ENCODE peak calls at places on chromosomes 16 and 17, in ten cellular contexts. M is esophagus squamous epithelium, T is AG09309, B is cardiac muscle cell, A is GM23338, P is AG04449, R is left ventricle myocardium inferior, G is BJ, L is thoracic aorta, Y is lower lobe of right lung. D is an unnamed sample.

GRCh38 chr17:39270923-39271322 is 45.2 kb upstream of the STAC2 start:
- DNase-seq in M (no peak), T (peak), B (no peak), A (peak), P (peak), R (no peak), G (peak), L (no peak), Y (no peak), D (no peak)

GRCh38 chr16:70737377-70738082 is 51.7 kb upstream of the MTSS2 start:
- DNase-seq in M (no peak), T (peak), B (peak), A (no peak), P (peak), R (peak), G (peak), L (no peak), Y (peak), D (no peak)

GRCh38 chr16:12356622-12357365 is 380.3 kb downstream of the SNX29 start:
- DNase-seq in M (no peak), T (no peak), B (no peak), A (peak), P (no peak), R (no peak), G (no peak), L (no peak), Y (no peak), D (no peak)

GRCh38 chr17:34579979-34580684 is 750 bp downstream of the TMEM132E start:
- DNase-seq in M (no peak), T (no peak), B (peak), A (peak), P (no peak), R (peak), G (no peak), L (no peak), Y (no peak), D (no peak)

GRCh38 chr17:15946611-15947120 is 1.7 kb downstream of the ADORA2B start:
- DNase-seq in M (no peak), T (no peak), B (no peak), A (no peak), P (no peak), R (no peak), G (no peak), L (no peak), Y (no peak), D (no peak)

GRCh38 chr17:57033296-57033695 is 51.8 kb upstream of the AKAP1 start:
- DNase-seq in M (no peak), T (no peak), B (peak), A (no peak), P (no peak), R (no peak), G (no peak), L (peak), Y (no peak), D (no peak)

GRCh38 chr16:88820335-88821025 is 8.8 kb upstream of the APRT start:
- DNase-seq in M (no peak), T (no peak), B (no peak), A (no peak), P (no peak), R (no peak), G (no peak), L (no peak), Y (no peak), D (no peak)

GRCh38 chr17:31581022-31581483 is 189.6 kb downstream of the RAB11FIP4 start:
- DNase-seq in M (no peak), T (no peak), B (no peak), A (no peak), P (no peak), R (peak), G (no peak), L (peak), Y (peak), D (no peak)

GRCh38 chr16:71711789-71712188 is 12.7 kb downstream of the PHLPP2 start:
- DNase-seq in M (no peak), T (no peak), B (no peak), A (peak), P (no peak), R (no peak), G (no peak), L (no peak), Y (no peak), D (no peak)

GRCh38 chr17:17075037-17075755 is 32.9 kb downstream of the MPRIP start:
- DNase-seq in M (no peak), T (peak), B (peak), A (no peak), P (no peak), R (peak), G (peak), L (no peak), Y (peak), D (no peak)

GRCh38 chr17:62816282-62816839 is 8.2 kb upstream of the MARCHF10 start:
- DNase-seq in M (no peak), T (no peak), B (no peak), A (no peak), P (no peak), R (no peak), G (no peak), L (no peak), Y (no peak), D (no peak)

GRCh38 chr16:27736431-27736830 is 186.5 kb downstream of the KATNIP start:
- DNase-seq in M (no peak), T (no peak), B (no peak), A (no peak), P (no peak), R (no peak), G (no peak), L (no peak), Y (no peak), D (no peak)

GRCh38 chr17:42283241-42284019 is 4.9 kb upstream of the STAT5A start:
- DNase-seq in M (no peak), T (no peak), B (no peak), A (no peak), P (no peak), R (no peak), G (no peak), L (no peak), Y (no peak), D (no peak)

GRCh38 chr16:69937465-69937951 is 13.6 kb upstream of the CLEC18A start:
- DNase-seq in M (no peak), T (no peak), B (no peak), A (peak), P (no peak), R (no peak), G (no peak), L (no peak), Y (peak), D (no peak)

GRCh38 chr17:38918916-38919315 is 6.5 kb upstream of the LASP1NB start:
- DNase-seq in M (no peak), T (no peak), B (no peak), A (no peak), P (no peak), R (no peak), G (no peak), L (no peak), Y (no peak), D (no peak)

GRCh38 chr16:59060212-59060611 is 326.1 kb upstream of the GOT2 start:
- DNase-seq in M (no peak), T (no peak), B (no peak), A (no peak), P (peak), R (no peak), G (peak), L (no peak), Y (no peak), D (peak)

GRCh38 chr17:73317554-73318426 is 6.0 kb upstream of the CDC42EP4 start:
- DNase-seq in M (no peak), T (no peak), B (no peak), A (no peak), P (no peak), R (no peak), G (no peak), L (no peak), Y (no peak), D (no peak)

GRCh38 chr16:66696669-66697630 is at the start of gene CMTM4:
- DNase-seq in M (no peak), T (peak), B (peak), A (peak), P (no peak), R (peak), G (peak), L (peak), Y (peak), D (no peak)

GRCh38 chr16:35631261-35631945 is 2172.0 kb downstream of the TP53TG3F start:
- DNase-seq in M (no peak), T (no peak), B (no peak), A (no peak), P (no peak), R (no peak), G (no peak), L (no peak), Y (no peak), D (no peak)

DNA sequence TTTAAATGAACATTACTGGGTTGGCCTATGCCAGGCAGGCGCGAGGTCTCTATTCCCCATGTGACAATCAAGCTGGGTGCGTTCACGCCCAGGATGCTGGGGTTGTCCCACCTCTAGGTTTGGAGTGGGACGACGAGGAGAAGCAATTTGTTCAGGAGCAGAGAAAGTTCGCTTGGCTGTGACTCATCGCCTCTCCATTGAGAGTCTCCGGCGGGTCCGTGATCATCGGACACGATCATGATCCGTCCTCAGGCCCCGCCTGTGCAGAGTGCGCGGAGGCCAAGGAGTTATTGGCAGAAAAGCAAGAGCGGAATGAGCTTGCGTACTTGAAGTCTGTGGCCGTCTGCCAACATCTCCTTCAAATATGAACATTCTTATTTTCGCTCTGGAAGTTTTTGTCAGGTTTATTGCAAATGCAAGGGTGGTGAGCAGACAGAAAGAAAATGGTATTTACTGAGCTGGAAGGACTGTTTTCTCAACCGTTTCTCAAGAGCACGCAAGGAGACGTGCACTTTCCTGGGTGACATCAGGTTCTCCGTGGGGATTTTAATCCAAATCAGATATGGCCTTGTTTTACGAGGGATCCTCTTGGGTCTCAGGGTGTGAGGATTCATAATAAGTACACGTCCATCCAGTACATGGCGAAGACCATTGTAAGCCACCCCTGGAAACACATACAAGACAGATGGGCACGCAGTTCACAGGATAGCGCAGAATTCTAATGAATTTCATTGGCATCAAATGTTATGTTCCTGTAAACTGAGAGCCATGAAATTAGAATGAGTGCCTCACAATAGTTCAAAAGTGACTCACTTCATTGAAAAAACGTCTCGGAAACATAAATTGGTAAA is 70.1 kb upstream of the CREBBP start:
- DNase-seq in M (no peak), T (peak), B (no peak), A (no peak), P (no peak), R (peak), G (peak), L (peak), Y (peak), D (peak)
- H3K4me3 ChIP-seq in M (peak), T (peak), B (no peak), A (no peak), P (peak), R (peak), G (peak), L (peak), Y (peak), D (no peak)

GRCh38 chr17:67247416-67247900 is 2.5 kb upstream of the HELZ start:
- DNase-seq in M (no peak), T (no peak), B (no peak), A (no peak), P (no peak), R (no peak), G (no peak), L (no peak), Y (no peak), D (no peak)

GRCh38 chr17:67246398-67246647 is 1.3 kb upstream of the HELZ start:
- DNase-seq in M (no peak), T (no peak), B (no peak), A (no peak), P (no peak), R (no peak), G (no peak), L (no peak), Y (no peak), D (no peak)

GRCh38 chr17:67245694-67246397 is 850 bp upstream of the HELZ start:
- DNase-seq in M (no peak), T (no peak), B (peak), A (peak), P (no peak), R (peak), G (no peak), L (no peak), Y (peak), D (no peak)

GRCh38 chr17:67248291-67248690 is 3.3 kb upstream of the HELZ start:
- DNase-seq in M (no peak), T (no peak), B (no peak), A (no peak), P (no peak), R (no peak), G (no peak), L (no peak), Y (no peak), D (no peak)

DNA sequence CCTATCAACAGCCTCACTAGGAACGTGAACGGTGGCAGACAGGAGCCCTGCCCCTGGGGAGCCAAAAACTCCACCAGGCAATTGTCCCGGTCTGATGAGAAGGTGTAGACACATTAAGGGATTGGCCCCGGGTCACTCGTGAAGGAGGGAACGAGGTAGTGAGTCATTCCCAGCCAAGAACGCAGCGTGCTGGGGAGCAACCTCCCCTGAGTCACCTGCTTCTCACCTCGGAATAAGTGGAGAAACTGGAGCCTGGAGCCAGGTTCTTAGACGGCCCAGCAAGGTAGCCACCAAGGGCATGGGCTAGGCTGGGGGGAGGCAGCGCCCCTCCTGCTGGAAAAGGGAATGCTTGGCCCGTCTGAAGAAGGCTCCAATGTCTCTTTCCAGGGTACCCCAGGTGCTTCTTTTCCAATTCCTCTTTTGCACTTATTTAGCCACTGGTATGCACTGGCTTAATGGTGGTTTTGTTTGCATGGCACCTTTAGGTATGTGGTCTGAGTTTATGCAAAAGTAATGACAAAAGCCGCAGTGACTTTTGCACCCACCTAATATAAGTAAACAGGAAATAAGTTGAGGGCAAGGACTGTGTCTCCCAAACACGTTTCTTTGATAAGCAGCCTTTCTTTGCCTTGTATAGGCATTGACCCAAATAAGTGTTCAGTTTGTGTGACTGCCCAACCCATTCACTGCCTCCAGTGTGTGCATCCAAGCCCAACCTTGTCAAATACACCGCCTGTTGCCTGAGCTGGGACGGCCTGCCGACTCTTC is 1.8 kb upstream of the HELZ start:
- DNase-seq in M (no peak), T (no peak), B (no peak), A (peak), P (no peak), R (no peak), G (no peak), L (no peak), Y (peak), D (peak)
- TF ChIP-seq CTCF in M (no peak), T (no peak), B (no peak), A (peak), P (no peak), R (no peak), G (no peak), L (no peak), Y (no peak), D (no peak)

GRCh38 chr16:55655381-55655708 is 443 bp upstream of the SLC6A2 start:
- DNase-seq in M (no peak), T (no peak), B (no peak), A (no peak), P (no peak), R (no peak), G (no peak), L (no peak), Y (no peak), D (no peak)
- H3K4me3 ChIP-seq in M (peak), T (no peak), B (no peak), A (peak), P (no peak), R (peak), G (no peak), L (peak), Y (peak), D (no peak)

GRCh38 chr16:8310356-8310755 is 280.0 kb downstream of the TMEM114 start:
- DNase-seq in M (no peak), T (no peak), B (no peak), A (no peak), P (no peak), R (no peak), G (no peak), L (no peak), Y (no peak), D (no peak)
- TF ChIP-seq CTCF in M (no peak), T (no peak), B (no peak), A (no peak), P (no peak), R (no peak), G (no peak), L (no peak), Y (no peak), D (no peak)

GRCh38 chr16:85220125-85220839 is 108.0 kb upstream of the CIBAR2 start:
- DNase-seq in M (no peak), T (no peak), B (no peak), A (no peak), P (no peak), R (peak), G (peak), L (no peak), Y (peak), D (no peak)
- H3K4me3 ChIP-seq in M (peak), T (peak), B (no peak), A (no peak), P (peak), R (peak), G (peak), L (peak), Y (peak), D (no peak)

GRCh38 chr17:64016248-64016784 is 4.1 kb downstream of the ICAM2 start:
- DNase-seq in M (no peak), T (no peak), B (no peak), A (no peak), P (no peak), R (no peak), G (no peak), L (no peak), Y (no peak), D (no peak)
- TF ChIP-seq CTCF in M (no peak), T (peak), B (peak), A (peak), P (no peak), R (peak), G (no peak), L (no peak), Y (no peak), D (no peak)